ENCODE peak calls at places on chromosome 3, in six cellular contexts. M is mucosa of gallbladder; L is stimulated activated CD8-positive, alpha-beta memory T cell treated with anti-CD3 and anti-CD28 coated beads, Interleukin-4, amount 100 ng/mL, for 4 hours; B is SW 1271; U is HuH-7; Q is ELF-1. C is an unnamed sample.

GRCh38 chr3:51813539-51813938 is 34.5 kb upstream of the IQCF6 start:
- DNase-seq in U (no peak), B (no peak), M (no peak), Q (no peak), L (no peak), C (no peak)

GRCh38 chr3:130960139-130960779 is 66.4 kb downstream of the ASTE1 start:
- DNase-seq in U (no peak), B (no peak), L (no peak), Q (no peak), M (no peak), C (no peak)

GRCh38 chr3:195102609-195103467 is 168.1 kb downstream of the XXYLT1 start:
- DNase-seq in B (peak), L (no peak), Q (no peak), M (peak), U (no peak), C (no peak)

GRCh38 chr3:176724360-176724759 is 472.9 kb downstream of the TBL1XR1 start:
- DNase-seq in B (no peak), L (no peak), Q (no peak), U (no peak), M (no peak), C (no peak)

GRCh38 chr3:34483290-34483887 is 685.0 kb downstream of the PDCD6IP start:
- DNase-seq in Q (no peak), B (no peak), L (no peak), M (no peak), U (no peak), C (no peak)

GRCh38 chr3:121981473-121981872 is 40.6 kb downstream of the ILDR1 start:
- DNase-seq in U (no peak), B (no peak), M (no peak), L (no peak), Q (no peak), C (no peak)

GRCh38 chr3:152499796-152500385 is 231.2 kb downstream of the MBNL1 start:
- DNase-seq in M (no peak), U (no peak), B (no peak), Q (no peak), L (no peak), C (no peak)

GRCh38 chr3:194225988-194226663 is 90.2 kb downstream of the HES1 start:
- DNase-seq in Q (no peak), L (no peak), M (no peak), U (no peak), B (no peak), C (no peak)

GRCh38 chr3:130276203-130276803 is 69.2 kb upstream of the COL6A5 start:
- DNase-seq in B (no peak), Q (peak), L (no peak), M (no peak), U (peak), C (no peak)

GRCh38 chr3:16090711-16091110 is 83.8 kb upstream of the GALNT15 start:
- DNase-seq in Q (no peak), U (no peak), L (no peak), B (no peak), M (no peak), C (no peak)

GRCh38 chr3:127749787-127750225 is 72.5 kb downstream of the MGLL start:
- DNase-seq in B (no peak), Q (no peak), U (no peak), M (no peak), L (no peak), C (no peak)

GRCh38 chr3:64179860-64180259 is 45.4 kb downstream of the PRICKLE2 start:
- DNase-seq in B (no peak), L (no peak), Q (no peak), U (no peak), M (no peak), C (no peak)

GRCh38 chr3:16884748-16885587 is at the start of gene PLCL2:
- DNase-seq in Q (peak), B (no peak), M (no peak), U (peak), L (no peak), C (peak)

GRCh38 chr3:127209840-127210653 is 17.1 kb downstream of the PRR23E start:
- DNase-seq in M (no peak), L (no peak), U (no peak), B (no peak), Q (peak), C (no peak)

C was measured in endothelial cell.